ENCODE peak calls at places on chromosome 10, in eight cellular contexts. F is A549; M is GM12891; T is stimulated activated CD4-positive, alpha-beta T cell treated with anti-CD3 and anti-CD28 coated beads, Interleukin-1b, Interleukin-23, amount 100 ng/mL, for 4 hours; H is activated CD4-positive, alpha-beta T cell treated with anti-CD3 and anti-CD28 coated beads, Interleukin-2, amount 50 U/mL, for 48 hours; I is uterus; Y is progenitor cell of endocrine pancreas; U is epithelial cell of prostate. K is an unnamed sample.

GRCh38 chr10:120456626-120457430 is at the start of gene PLPP4:
- DNase-seq in F (no peak), M (peak; percentile 38), T (no peak), H (no peak), I (peak; percentile 29), Y (peak; percentile 45), U (no peak), K (no peak)

GRCh38 chr10:110788620-110789385 is 82.9 kb upstream of the PDCD4 start:
- DNase-seq in F (no peak), M (no peak), T (no peak), H (no peak), I (no peak), Y (no peak), U (no peak), K (no peak)

GRCh38 chr10:73827346-73828089 is 16.1 kb upstream of the NDST2 start:
- DNase-seq in F (no peak), M (no peak), T (no peak), H (no peak), I (no peak), Y (no peak), U (no peak), K (no peak)

GRCh38 chr10:1293636-1294440 is 237.7 kb downstream of the WDR37 start:
- DNase-seq in F (no peak), M (no peak), T (no peak), H (no peak), I (no peak), Y (no peak), U (no peak), K (no peak)

GRCh38 chr10:10826125-10826524 is 191.5 kb upstream of the CELF2 start:
- DNase-seq in F (no peak), M (no peak), T (no peak), H (no peak), I (no peak), Y (no peak), U (peak; percentile 50), K (no peak)

GRCh38 chr10:114163062-114163861 is 10.7 kb downstream of the CCDC186 start:
- DNase-seq in F (no peak), M (no peak), T (no peak), H (no peak), I (no peak), Y (no peak), U (no peak), K (no peak)

GRCh38 chr10:100837300-100837699 is 75.5 kb upstream of the SLF2 start:
- DNase-seq in F (no peak), M (no peak), T (no peak), H (no peak), I (no peak), Y (no peak), U (no peak), K (no peak)

GRCh38 chr10:14806318-14806717 is 31.5 kb downstream of the CDNF start:
- DNase-seq in F (no peak), M (no peak), T (no peak), H (no peak), I (no peak), Y (no peak), U (no peak), K (no peak)

K was measured in activated CD4-positive, alpha-beta memory T cell treated with anti-CD3 and anti-CD28 coated beads, Interleukin-2, amount 10 ng/mL, durations not matched to agents 7 days and 5 days.